ENCODE peak calls at places on chromosome 9, in six cellular contexts. O, C, Y, R, W and F are unnamed samples.

GRCh38 chr9:136312436-136312835 is 8.5 kb upstream of the CCDC187 start:
- DNase-seq in O (peak; percentile 36), C (no peak), Y (no peak), R (no peak), W (no peak), F (no peak)

GRCh38 chr9:38141751-38142150 is 72.7 kb upstream of the SHB start:
- DNase-seq in O (peak; percentile 29), C (peak; percentile 53), Y (no peak), R (no peak), W (no peak), F (peak; percentile 65)

GRCh38 chr9:29685531-29685930 is 2112.2 kb upstream of the C9orf72 start:
- DNase-seq in O (no peak), C (no peak), Y (no peak), R (no peak), W (no peak), F (no peak)

GRCh38 chr9:122110100-122110833 is 17.2 kb upstream of the TTLL11 start:
- DNase-seq in O (no peak), C (no peak), Y (no peak), R (no peak), W (no peak), F (no peak)

GRCh38 chr9:4640027-4640426 is 22.1 kb upstream of the PLPP6 start:
- DNase-seq in O (peak; percentile 69), C (peak; percentile 29), Y (peak; percentile 29), R (no peak), W (no peak), F (no peak)

GRCh38 chr9:12699529-12699928 is 6.3 kb downstream of the TYRP1 start:
- DNase-seq in O (no peak), C (no peak), Y (no peak), R (no peak), W (no peak), F (no peak)

GRCh38 chr9:69675563-69675962 is 3.4 kb upstream of the APBA1 start:
- DNase-seq in O (no peak), C (no peak), Y (peak; percentile 26), R (no peak), W (no peak), F (no peak)

GRCh38 chr9:7089391-7089790 is 331.6 kb downstream of the KDM4C start:
- DNase-seq in O (no peak), C (no peak), Y (no peak), R (no peak), W (no peak), F (no peak)

GRCh38 chr9:136799079-136799853 is 3.1 kb downstream of the CCDC183 start:
- DNase-seq in O (no peak), C (no peak), Y (peak; percentile 87), R (no peak), W (no peak), F (no peak)

GRCh38 chr9:36401179-36401740 is 1.2 kb upstream of the RNF38 start:
- DNase-seq in O (no peak), C (peak; percentile 43), Y (peak; percentile 88), R (peak; percentile 54), W (no peak), F (no peak)

GRCh38 chr9:103721056-103721455 is 373.1 kb upstream of the SMC2 start:
- DNase-seq in O (no peak), C (no peak), Y (no peak), R (no peak), W (no peak), F (no peak)

GRCh38 chr9:131744715-131745201 is 4.9 kb upstream of the RAPGEF1 start:
- DNase-seq in O (no peak), C (no peak), Y (no peak), R (no peak), W (no peak), F (no peak)

GRCh38 chr9:134209731-134210311 is 45.5 kb upstream of the RNU6ATAC start:
- DNase-seq in O (no peak), C (no peak), Y (no peak), R (no peak), W (no peak), F (no peak)

GRCh38 chr9:88821749-88822106 is 169.5 kb upstream of the S1PR3 start:
- DNase-seq in O (no peak), C (no peak), Y (no peak), R (no peak), W (no peak), F (no peak)

GRCh38 chr9:3825724-3826123 is 299.9 kb upstream of the RFX3 start:
- DNase-seq in O (no peak), C (no peak), Y (no peak), R (no peak), W (no peak), F (no peak)

GRCh38 chr9:36823466-36823865 is 210.6 kb downstream of the PAX5 start:
- DNase-seq in O (no peak), C (no peak), Y (no peak), R (no peak), W (no peak), F (no peak)

GRCh38 chr9:129202613-129203555 is 24.8 kb upstream of the IER5L start:
- DNase-seq in O (peak; percentile 84), C (peak; percentile 56), Y (peak; percentile 26), R (no peak), W (peak; percentile 85), F (peak; percentile 11)

GRCh38 chr9:127873886-127874285 is 3.6 kb downstream of the AK1 start:
- DNase-seq in O (no peak), C (no peak), Y (no peak), R (no peak), W (no peak), F (no peak)

GRCh38 chr9:126546036-126546435 is 67.7 kb upstream of the LMX1B start:
- DNase-seq in O (no peak), C (no peak), Y (no peak), R (no peak), W (no peak), F (no peak)